ENCODE peak calls at places on chromosomes 3 and 15, in seven cellular contexts. X is dorsolateral prefrontal cortex, N is fibroblast of pulmonary artery, F is heart left ventricle, I is Calu3, R is left ventricle myocardium inferior, Q is cardiac fibroblast. A is an unnamed sample.

GRCh38 chr3:127865941-127866340 is 43.6 kb upstream of the MGLL start:
- DNase-seq in X (no peak), N (peak; percentile 38), F (no peak), I (no peak), R (no peak), Q (peak; percentile 74), A (peak; percentile 87)

GRCh38 chr3:111151438-111151837 is 79.8 kb downstream of the NECTIN3 start:
- DNase-seq in X (no peak), N (peak; percentile 55), F (no peak), I (peak; percentile 69), R (no peak), Q (peak; percentile 83), A (no peak)

GRCh38 chr3:142209655-142210054 is 15.7 kb downstream of the GK5 start:
- DNase-seq in X (no peak), N (peak; percentile 96), F (peak; percentile 35), I (no peak), R (no peak), Q (peak; percentile 96), A (peak; percentile 88)

GRCh38 chr3:163916596-163917560 is 1161.4 kb downstream of the SI start:
- DNase-seq in X (no peak), N (no peak), F (no peak), I (peak; percentile 57), R (no peak), Q (no peak), A (no peak)

GRCh38 chr3:13749063-13749764 is 130.7 kb downstream of the WNT7A start:
- DNase-seq in X (no peak), N (no peak), F (no peak), I (no peak), R (no peak), Q (no peak), A (no peak)

GRCh38 chr3:164452707-164453106 is 625.6 kb downstream of the SI start:
- DNase-seq in X (no peak), N (no peak), F (no peak), I (no peak), R (no peak), Q (peak; percentile 66), A (no peak)

GRCh38 chr15:39573844-39574243 is 7.0 kb upstream of the THBS1 start:
- DNase-seq in X (no peak), N (no peak), F (no peak), I (no peak), R (no peak), Q (no peak), A (no peak)

GRCh38 chr3:95302044-95302443 is 1239.2 kb downstream of the NSUN3 start:
- DNase-seq in X (no peak), N (peak; percentile 61), F (no peak), I (peak; percentile 18), R (no peak), Q (peak; percentile 85), A (no peak)

GRCh38 chr15:52657338-52657737 is 21.9 kb downstream of the ATOSA start:
- DNase-seq in X (no peak), N (peak; percentile 76), F (no peak), I (no peak), R (no peak), Q (peak; percentile 92), A (peak; percentile 69)

GRCh38 chr3:64975138-64975537 is 287.3 kb upstream of the ADAMTS9 start:
- DNase-seq in X (peak; percentile 37), N (peak; percentile 20), F (peak; percentile 52), I (no peak), R (peak; percentile 58), Q (no peak), A (no peak)

GRCh38 chr15:45372032-45372995 is 6.0 kb downstream of the GATM start:
- DNase-seq in X (peak; percentile 64), N (no peak), F (no peak), I (peak; percentile 11), R (no peak), Q (no peak), A (no peak)

GRCh38 chr3:78978037-78978436 is 789.8 kb downstream of the ROBO1 start:
- DNase-seq in X (no peak), N (peak; percentile 52), F (no peak), I (no peak), R (no peak), Q (peak; percentile 64), A (no peak)

GRCh38 chr3:193980905-193981304 is 155.0 kb upstream of the HES1 start:
- DNase-seq in X (no peak), N (no peak), F (no peak), I (no peak), R (no peak), Q (no peak), A (no peak)

GRCh38 chr3:129605593-129606521 is 619 bp downstream of the PLXND1 start:
- DNase-seq in X (no peak), N (peak; percentile 59), F (peak; percentile 77), I (peak; percentile 59), R (peak; percentile 57), Q (peak; percentile 67), A (peak; percentile 98)

GRCh38 chr3:37967252-37967881 is 23.2 kb upstream of the VILL start:
- DNase-seq in X (peak; percentile 70), N (peak; percentile 78), F (peak; percentile 73), I (peak; percentile 80), R (peak; percentile 63), Q (peak; percentile 78), A (peak; percentile 94)

GRCh38 chr15:23538657-23539056 is 26.8 kb upstream of the MKRN3 start:
- DNase-seq in X (no peak), N (no peak), F (no peak), I (no peak), R (no peak), Q (no peak), A (peak; percentile 18)

GRCh38 chr15:88620995-88621772 is at the start of gene AEN:
- DNase-seq in X (peak; percentile 91), N (peak; percentile 96), F (peak; percentile 97), I (peak; percentile 98), R (peak; percentile 94), Q (peak; percentile 96), A (peak; percentile 98)

GRCh38 chr15:70585707-70586034 is 177.7 kb downstream of the UACA start:
- DNase-seq in X (no peak), N (no peak), F (no peak), I (no peak), R (no peak), Q (no peak), A (no peak)

GRCh38 chr15:63283126-63283525 is 5.7 kb downstream of the APH1B start:
- DNase-seq in X (no peak), N (no peak), F (peak; percentile 46), I (no peak), R (peak; percentile 45), Q (no peak), A (no peak)

GRCh38 chr3:39317571-39318169 is 11.8 kb upstream of the CCR8 start:
- DNase-seq in X (no peak), N (peak; percentile 3), F (no peak), I (peak; percentile 25), R (no peak), Q (no peak), A (no peak)

GRCh38 chr15:85810075-85810474 is 15.3 kb upstream of the KLHL25 start:
- DNase-seq in X (no peak), N (no peak), F (no peak), I (no peak), R (no peak), Q (peak; percentile 21), A (peak; percentile 32)

GRCh38 chr15:25234831-25235230 is 204.0 kb downstream of the UBE3A start:
- DNase-seq in X (no peak), N (no peak), F (peak; percentile 4), I (no peak), R (no peak), Q (no peak), A (no peak)

GRCh38 chr15:25233766-25234350 is 205.0 kb downstream of the UBE3A start:
- DNase-seq in X (no peak), N (no peak), F (peak; percentile 9), I (no peak), R (no peak), Q (no peak), A (no peak)

GRCh38 chr15:25226360-25226759 is 212.5 kb downstream of the UBE3A start:
- DNase-seq in X (no peak), N (no peak), F (peak; percentile 77), I (no peak), R (peak; percentile 66), Q (no peak), A (no peak)

GRCh38 chr15:25228261-25228660 is 210.6 kb downstream of the UBE3A start:
- DNase-seq in X (no peak), N (no peak), F (no peak), I (no peak), R (no peak), Q (no peak), A (no peak)

GRCh38 chr15:25230442-25230841 is 208.4 kb downstream of the UBE3A start:
- DNase-seq in X (no peak), N (no peak), F (no peak), I (no peak), R (no peak), Q (no peak), A (no peak)
- TF ChIP-seq CTCF in X (no peak), N (no peak), F (no peak), I (no peak), R (no peak), Q (no peak), A (no peak)

GRCh38 chr3:188792788-188793187 is 379.0 kb upstream of the TPRG1 start:
- DNase-seq in X (peak; percentile 56), N (peak; percentile 38), F (peak; percentile 55), I (no peak), R (peak; percentile 25), Q (no peak), A (no peak)
- TF ChIP-seq CTCF in X (no peak), N (peak; percentile 36), F (peak; percentile 28), I (no peak), R (peak; percentile 33), Q (peak; percentile 41), A (peak; percentile 26)

GRCh38 chr3:59660376-59660775 is 610.6 kb upstream of the CFAP20DC start:
- DNase-seq in X (no peak), N (no peak), F (no peak), I (no peak), R (no peak), Q (no peak), A (no peak)

GRCh38 chr3:59659755-59660154 is 609.9 kb upstream of the CFAP20DC start:
- DNase-seq in X (no peak), N (no peak), F (no peak), I (no peak), R (no peak), Q (no peak), A (no peak)

GRCh38 chr3:59660852-59661624 is 611.2 kb upstream of the CFAP20DC start:
- DNase-seq in X (peak; percentile 47), N (no peak), F (no peak), I (no peak), R (no peak), Q (no peak), A (no peak)

GRCh38 chr3:59658236-59658635 is 608.4 kb upstream of the CFAP20DC start:
- DNase-seq in X (no peak), N (no peak), F (no peak), I (no peak), R (no peak), Q (no peak), A (peak; percentile 58)

GRCh38 chr3:59663076-59663850 is 613.4 kb upstream of the CFAP20DC start:
- DNase-seq in X (no peak), N (no peak), F (no peak), I (no peak), R (no peak), Q (no peak), A (no peak)
- TF ChIP-seq CTCF in X (no peak), N (no peak), F (no peak), I (no peak), R (no peak), Q (no peak), A (no peak)

DNA sequence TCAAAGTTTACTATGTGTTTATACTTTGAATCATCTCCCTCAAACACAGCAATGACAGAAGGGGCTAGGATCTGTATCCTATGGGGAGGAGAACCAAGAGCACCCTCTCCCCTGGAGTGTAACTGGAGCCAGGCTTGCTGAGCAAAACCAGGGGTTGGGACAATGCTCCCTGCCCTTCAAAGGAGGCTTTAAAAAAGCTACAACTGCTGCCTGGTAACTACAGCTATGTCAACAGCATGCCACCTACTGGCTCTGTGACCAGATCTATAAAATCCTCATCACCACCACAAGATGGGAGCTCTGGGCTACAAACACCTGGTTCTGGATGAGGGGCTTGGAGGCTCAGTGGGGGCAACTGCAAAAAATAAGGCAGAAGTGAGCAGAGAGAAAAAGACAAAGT is 61.9 kb downstream of the ANO10 start:
- DNase-seq in X (no peak), N (no peak), F (no peak), I (no peak), R (no peak), Q (no peak), A (no peak)
- TF ChIP-seq CTCF in X (no peak), N (no peak), F (no peak), I (no peak), R (no peak), Q (no peak), A (no peak)

A was measured in osteoblast.